ENCODE peak calls at places on chromosome 14, in eight cellular contexts. One of them, this sample, is unnamed.

GRCh38 chr14:99136401-99136800 is 135.6 kb downstream of the BCL11B start:
- DNase-seq in IMR-90: no peak
- DNase-seq in esophagus muscularis mucosa: peak
- DNase-seq in H7: no peak
- DNase-seq in left ventricle myocardium inferior: no peak
- DNase-seq in NCI-H1694 treated with DMSO at 0.1 percent for 48 hours: no peak
- DNase-seq in central memory CD4-positive, alpha-beta T cell: no peak
- DNase-seq in transverse colon: no peak
- DNase-seq in this sample: no peak

GRCh38 chr14:34714320-34715107 is at the start of gene CFL2:
- DNase-seq in IMR-90: peak
- DNase-seq in esophagus muscularis mucosa: peak
- DNase-seq in H7: peak
- DNase-seq in left ventricle myocardium inferior: peak
- DNase-seq in NCI-H1694 treated with DMSO at 0.1 percent for 48 hours: peak
- DNase-seq in central memory CD4-positive, alpha-beta T cell: peak
- DNase-seq in transverse colon: peak
- DNase-seq in this sample: peak

GRCh38 chr14:33949051-33950037 is 1.5 kb downstream of the EGLN3 start:
- DNase-seq in IMR-90: no peak
- DNase-seq in esophagus muscularis mucosa: no peak
- DNase-seq in H7: no peak
- DNase-seq in left ventricle myocardium inferior: no peak
- DNase-seq in NCI-H1694 treated with DMSO at 0.1 percent for 48 hours: no peak
- DNase-seq in central memory CD4-positive, alpha-beta T cell: no peak
- DNase-seq in transverse colon: no peak
- DNase-seq in this sample: no peak

GRCh38 chr14:68501621-68502052 is 291.2 kb downstream of the ZFP36L1 start:
- DNase-seq in IMR-90: no peak
- DNase-seq in esophagus muscularis mucosa: no peak
- DNase-seq in H7: no peak
- DNase-seq in left ventricle myocardium inferior: peak
- DNase-seq in NCI-H1694 treated with DMSO at 0.1 percent for 48 hours: no peak
- DNase-seq in central memory CD4-positive, alpha-beta T cell: no peak
- DNase-seq in transverse colon: no peak
- DNase-seq in this sample: no peak

GRCh38 chr14:56117765-56118610 is at the start of gene PELI2:
- DNase-seq in IMR-90: peak
- DNase-seq in esophagus muscularis mucosa: no peak
- DNase-seq in H7: peak
- DNase-seq in left ventricle myocardium inferior: peak
- DNase-seq in NCI-H1694 treated with DMSO at 0.1 percent for 48 hours: peak
- DNase-seq in central memory CD4-positive, alpha-beta T cell: peak
- DNase-seq in transverse colon: peak
- DNase-seq in this sample: peak

GRCh38 chr14:105442125-105442524 is 22.5 kb downstream of the MTA1 start:
- DNase-seq in IMR-90: no peak
- DNase-seq in esophagus muscularis mucosa: no peak
- DNase-seq in H7: no peak
- DNase-seq in left ventricle myocardium inferior: no peak
- DNase-seq in NCI-H1694 treated with DMSO at 0.1 percent for 48 hours: no peak
- DNase-seq in central memory CD4-positive, alpha-beta T cell: no peak
- DNase-seq in transverse colon: no peak
- DNase-seq in this sample: no peak

GRCh38 chr14:71789005-71789404 is 143.2 kb upstream of the RGS6 start:
- DNase-seq in IMR-90: no peak
- DNase-seq in esophagus muscularis mucosa: no peak
- DNase-seq in H7: no peak
- DNase-seq in left ventricle myocardium inferior: no peak
- DNase-seq in NCI-H1694 treated with DMSO at 0.1 percent for 48 hours: no peak
- DNase-seq in central memory CD4-positive, alpha-beta T cell: no peak
- DNase-seq in transverse colon: no peak
- DNase-seq in this sample: no peak

GRCh38 chr14:92154283-92154942 is 32.6 kb downstream of the CPSF2 start:
- DNase-seq in IMR-90: peak
- DNase-seq in esophagus muscularis mucosa: no peak
- DNase-seq in H7: no peak
- DNase-seq in left ventricle myocardium inferior: no peak
- DNase-seq in NCI-H1694 treated with DMSO at 0.1 percent for 48 hours: no peak
- DNase-seq in central memory CD4-positive, alpha-beta T cell: no peak
- DNase-seq in transverse colon: no peak
- DNase-seq in this sample: peak

GRCh38 chr14:36161781-36162180 is 14.7 kb downstream of the PTCSC3 start:
- DNase-seq in IMR-90: no peak
- DNase-seq in esophagus muscularis mucosa: no peak
- DNase-seq in H7: peak
- DNase-seq in left ventricle myocardium inferior: no peak
- DNase-seq in NCI-H1694 treated with DMSO at 0.1 percent for 48 hours: peak
- DNase-seq in central memory CD4-positive, alpha-beta T cell: no peak
- DNase-seq in transverse colon: peak
- DNase-seq in this sample: no peak